ENCODE peak calls at places on chromosomes 2 and 18, in four cellular contexts. G is PC-3, U is sigmoid colon, R is H7. M is an unnamed sample.

GRCh38 chr2:232292395-232293154 is 86.0 kb upstream of the ALPP start:
- DNase-seq in G (peak; percentile 68), U (no peak), R (peak; percentile 75), M (no peak)

GRCh38 chr2:139686205-139686604 is 906.0 kb upstream of the NXPH2 start:
- DNase-seq in G (no peak), U (no peak), R (no peak), M (no peak)

GRCh38 chr2:34652636-34653035 is 1053.5 kb upstream of the FAM98A start:
- DNase-seq in G (peak; percentile 31), U (no peak), R (no peak), M (no peak)

GRCh38 chr2:48249631-48250473 is 280.1 kb upstream of the STON1 start:
- DNase-seq in G (no peak), U (no peak), R (no peak), M (no peak)

GRCh38 chr2:232133078-232133477 is 171.6 kb downstream of the DIS3L2 start:
- DNase-seq in G (no peak), U (no peak), R (no peak), M (no peak)

GRCh38 chr2:120735750-120736170 is at the start of gene GLI2:
- DNase-seq in G (peak; percentile 82), U (peak; percentile 89), R (peak; percentile 88), M (peak; percentile 59)

GRCh38 chr2:241738040-241738686 is 3.7 kb downstream of the D2HGDH start:
- DNase-seq in G (no peak), U (no peak), R (no peak), M (no peak)

GRCh38 chr18:23377669-23378469 is 75.2 kb upstream of the RIOK3 start:
- DNase-seq in G (peak; percentile 89), U (no peak), R (no peak), M (no peak)